ENCODE peak calls at places on chromosomes 7 and 10, in five cellular contexts. One of them, this sample, is unnamed.

GRCh38 chr10:283916-284356 is 148.7 kb downstream of the ZMYND11 start:
- DNase-seq in fibroblast of lung: no peak
- DNase-seq in endodermal cell: no peak
- DNase-seq in PC-3: no peak
- DNase-seq in tibial artery: no peak
- DNase-seq in this sample: no peak

GRCh38 chr7:79789584-79790345 is 336.3 kb upstream of the MAGI2 start:
- DNase-seq in fibroblast of lung: peak; percentile 64
- DNase-seq in endodermal cell: no peak
- DNase-seq in PC-3: no peak
- DNase-seq in tibial artery: no peak
- DNase-seq in this sample: no peak

GRCh38 chr10:11782793-11783557 is 40.2 kb upstream of the PROSER2 start:
- DNase-seq in fibroblast of lung: peak; percentile 43
- DNase-seq in endodermal cell: peak; percentile 49
- DNase-seq in PC-3: peak; percentile 82
- DNase-seq in tibial artery: no peak
- DNase-seq in this sample: no peak

GRCh38 chr7:71868797-71869196 is 543.3 kb downstream of the CALN1 start:
- DNase-seq in fibroblast of lung: peak; percentile 88
- DNase-seq in endodermal cell: no peak
- DNase-seq in PC-3: peak; percentile 34
- DNase-seq in tibial artery: no peak
- DNase-seq in this sample: no peak

GRCh38 chr10:92756233-92757065 is 66.7 kb downstream of the HHEX start:
- DNase-seq in fibroblast of lung: no peak
- DNase-seq in endodermal cell: no peak
- DNase-seq in PC-3: no peak
- DNase-seq in tibial artery: no peak
- DNase-seq in this sample: no peak

GRCh38 chr7:130667593-130668257 is 823 bp downstream of the COPG2 start:
- DNase-seq in fibroblast of lung: peak; percentile 7
- DNase-seq in endodermal cell: no peak
- DNase-seq in PC-3: no peak
- DNase-seq in tibial artery: no peak
- DNase-seq in this sample: no peak

GRCh38 chr10:76430330-76430729 is 998.9 kb downstream of the LRMDA start:
- DNase-seq in fibroblast of lung: peak; percentile 40
- DNase-seq in endodermal cell: no peak
- DNase-seq in PC-3: no peak
- DNase-seq in tibial artery: no peak
- DNase-seq in this sample: no peak

GRCh38 chr7:318476-319266 is 28.7 kb downstream of the FOXL3 start:
- DNase-seq in fibroblast of lung: no peak
- DNase-seq in endodermal cell: no peak
- DNase-seq in PC-3: no peak
- DNase-seq in tibial artery: no peak
- DNase-seq in this sample: no peak

GRCh38 chr7:136677456-136678365 is 190.7 kb upstream of the CHRM2 start:
- DNase-seq in fibroblast of lung: peak; percentile 63
- DNase-seq in endodermal cell: no peak
- DNase-seq in PC-3: peak; percentile 69
- DNase-seq in tibial artery: no peak
- DNase-seq in this sample: no peak

GRCh38 chr7:73536479-73536878 is 14.4 kb upstream of the BAZ1B start:
- DNase-seq in fibroblast of lung: no peak
- DNase-seq in endodermal cell: no peak
- DNase-seq in PC-3: no peak
- DNase-seq in tibial artery: no peak
- DNase-seq in this sample: no peak

GRCh38 chr10:43380610-43381222 is 9.3 kb downstream of the FXYD4 start:
- DNase-seq in fibroblast of lung: no peak
- DNase-seq in endodermal cell: no peak
- DNase-seq in PC-3: peak; percentile 43
- DNase-seq in tibial artery: no peak
- DNase-seq in this sample: no peak

GRCh38 chr10:16809074-16809718 is 8.0 kb downstream of the RSU1 start:
- DNase-seq in fibroblast of lung: peak; percentile 18
- DNase-seq in endodermal cell: peak; percentile 87
- DNase-seq in PC-3: peak; percentile 25
- DNase-seq in tibial artery: no peak
- DNase-seq in this sample: no peak

GRCh38 chr7:90677742-90678439 is 81.8 kb downstream of the CDK14 start:
- DNase-seq in fibroblast of lung: no peak
- DNase-seq in endodermal cell: no peak
- DNase-seq in PC-3: peak; percentile 62
- DNase-seq in tibial artery: no peak
- DNase-seq in this sample: no peak

GRCh38 chr7:24981544-24981951 is 1.6 kb upstream of the OSBPL3 start:
- DNase-seq in fibroblast of lung: peak; percentile 79
- DNase-seq in endodermal cell: peak; percentile 75
- DNase-seq in PC-3: peak; percentile 58
- DNase-seq in tibial artery: peak; percentile 57
- DNase-seq in this sample: no peak

GRCh38 chr7:262251-262572 is 27.8 kb upstream of the FOXL3 start:
- DNase-seq in fibroblast of lung: no peak
- DNase-seq in endodermal cell: no peak
- DNase-seq in PC-3: no peak
- DNase-seq in tibial artery: no peak
- DNase-seq in this sample: no peak

GRCh38 chr7:44212581-44213184 is 11.9 kb downstream of the YKT6 start:
- DNase-seq in fibroblast of lung: no peak
- DNase-seq in endodermal cell: no peak
- DNase-seq in PC-3: no peak
- DNase-seq in tibial artery: no peak
- DNase-seq in this sample: no peak

GRCh38 chr7:13032524-13032923 is 345.1 kb downstream of the ARL4A start:
- DNase-seq in fibroblast of lung: no peak
- DNase-seq in endodermal cell: peak; percentile 80
- DNase-seq in PC-3: no peak
- DNase-seq in tibial artery: no peak
- DNase-seq in this sample: no peak

GRCh38 chr7:23907012-23907411 is 197.0 kb downstream of the STK31 start:
- DNase-seq in fibroblast of lung: peak; percentile 14
- DNase-seq in endodermal cell: no peak
- DNase-seq in PC-3: peak; percentile 39
- DNase-seq in tibial artery: no peak
- DNase-seq in this sample: no peak

GRCh38 chr7:121832347-121832746 is 40.6 kb upstream of the PTPRZ1 start:
- DNase-seq in fibroblast of lung: peak; percentile 18
- DNase-seq in endodermal cell: no peak
- DNase-seq in PC-3: no peak
- DNase-seq in tibial artery: no peak
- DNase-seq in this sample: no peak

GRCh38 chr7:94286111-94286510 is 108.6 kb upstream of the COL1A2 start:
- DNase-seq in fibroblast of lung: no peak
- DNase-seq in endodermal cell: no peak
- DNase-seq in PC-3: no peak
- DNase-seq in tibial artery: no peak
- DNase-seq in this sample: no peak

DNA sequence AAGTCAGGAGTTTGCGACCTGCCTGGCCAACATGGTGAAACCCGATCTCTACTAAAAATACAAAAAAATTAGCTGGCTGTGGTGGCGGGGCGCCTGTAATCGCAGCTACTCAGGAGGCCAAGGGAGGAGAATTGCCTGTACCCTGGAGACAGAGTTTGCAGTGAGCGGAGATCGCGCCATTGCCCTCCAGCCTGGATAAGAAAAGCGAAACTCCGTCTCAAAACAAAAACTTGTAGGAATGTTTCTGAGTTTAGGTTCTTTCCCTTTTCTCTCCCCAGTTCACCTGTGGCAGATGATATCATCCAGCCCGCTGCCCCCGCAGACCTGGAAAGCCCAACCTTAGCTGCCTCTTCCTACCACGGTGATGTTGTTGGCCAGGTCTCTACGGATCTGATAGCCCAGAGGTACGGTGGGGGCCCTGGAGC is 138.8 kb upstream of the BTBD16 start:
- DNase-seq in fibroblast of lung: no peak
- DNase-seq in endodermal cell: peak; percentile 83
- DNase-seq in PC-3: no peak
- DNase-seq in tibial artery: no peak
- DNase-seq in this sample: no peak
- H3K4me3 ChIP-seq in fibroblast of lung: no peak overlapping the region
- H3K4me3 ChIP-seq in endodermal cell: no peak overlapping the region
- H3K4me3 ChIP-seq in PC-3: no peak overlapping the region
- H3K4me3 ChIP-seq in tibial artery: no peak overlapping the region
- H3K4me3 ChIP-seq in this sample: no peak overlapping the region

GRCh38 chr10:68474021-68474420 is 2.2 kb upstream of the DNA2 start:
- DNase-seq in fibroblast of lung: no peak
- DNase-seq in endodermal cell: no peak
- DNase-seq in PC-3: no peak
- DNase-seq in tibial artery: no peak
- DNase-seq in this sample: no peak

GRCh38 chr10:68469838-68470237 is 1.9 kb downstream of the DNA2 start:
- DNase-seq in fibroblast of lung: no peak
- DNase-seq in endodermal cell: no peak
- DNase-seq in PC-3: no peak
- DNase-seq in tibial artery: no peak
- DNase-seq in this sample: no peak

GRCh38 chr10:68471586-68472408 is at the start of gene DNA2:
- DNase-seq in fibroblast of lung: peak; percentile 54
- DNase-seq in endodermal cell: peak; percentile 95
- DNase-seq in PC-3: peak; percentile 93
- DNase-seq in tibial artery: peak; percentile 38
- DNase-seq in this sample: no peak

GRCh38 chr10:68471063-68471585 is 649 bp downstream of the DNA2 start:
- DNase-seq in fibroblast of lung: peak; percentile 3
- DNase-seq in endodermal cell: no peak
- DNase-seq in PC-3: peak; percentile 44
- DNase-seq in tibial artery: no peak
- DNase-seq in this sample: no peak

DNA sequence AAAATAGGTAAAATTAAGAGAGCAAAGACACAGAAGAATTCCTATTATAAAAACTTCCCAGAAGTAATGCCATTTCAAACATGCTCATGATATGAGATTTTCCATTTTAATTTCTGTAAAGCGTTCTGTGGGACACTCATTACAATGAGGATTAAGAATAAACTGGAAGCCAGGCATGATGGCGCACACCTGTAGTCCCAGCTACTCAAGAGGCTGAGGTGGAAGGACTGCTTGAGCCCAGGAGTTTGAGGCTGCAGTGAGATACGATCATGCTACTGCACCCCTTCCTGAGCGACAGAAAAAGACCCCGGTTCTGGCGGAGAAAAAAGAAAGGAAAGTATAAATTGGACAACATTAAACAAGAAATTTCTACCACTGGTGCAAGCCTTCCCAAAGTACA is 1.5 kb downstream of the DNA2 start:
- DNase-seq in fibroblast of lung: no peak
- DNase-seq in endodermal cell: no peak
- DNase-seq in PC-3: peak; percentile 30
- DNase-seq in tibial artery: no peak
- DNase-seq in this sample: no peak
- H3K27ac ChIP-seq in fibroblast of lung: no peak overlapping the region
- H3K27ac ChIP-seq in endodermal cell: no peak overlapping the region
- H3K27ac ChIP-seq in PC-3: no peak overlapping the region
- H3K27ac ChIP-seq in tibial artery: no peak overlapping the region
- H3K27ac ChIP-seq in this sample: no peak overlapping the region

DNA sequence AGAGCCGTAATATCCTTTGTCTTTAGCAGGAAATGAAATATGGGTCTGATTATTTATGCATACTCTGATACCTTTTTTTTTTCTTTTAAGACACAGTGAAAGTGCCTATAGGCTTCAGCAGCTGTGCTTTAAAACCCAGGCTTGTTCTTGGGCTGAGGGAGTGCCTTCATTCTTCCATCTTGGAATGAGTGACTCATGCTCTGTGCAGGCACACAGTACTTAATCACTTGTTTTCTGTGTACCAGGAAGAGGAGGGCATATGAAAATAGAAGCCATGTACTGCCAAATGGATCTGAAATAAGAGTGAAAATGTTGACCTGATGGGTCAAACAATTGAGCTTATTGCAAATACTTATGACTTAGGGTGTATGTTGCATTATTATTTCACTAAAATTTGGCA is 12.0 kb downstream of the INPP5F start:
- DNase-seq in fibroblast of lung: peak; percentile 91
- DNase-seq in endodermal cell: peak; percentile 57
- DNase-seq in PC-3: peak; percentile 78
- DNase-seq in tibial artery: no peak
- DNase-seq in this sample: no peak
- TF ChIP-seq CTCF in fibroblast of lung: no peak
- TF ChIP-seq CTCF in endodermal cell: no peak
- TF ChIP-seq CTCF in PC-3: no peak
- TF ChIP-seq CTCF in tibial artery: no peak
- TF ChIP-seq CTCF in this sample: no peak

GRCh38 chr7:38335123-38335489 is 61.7 kb upstream of the TARP start:
- DNase-seq in fibroblast of lung: no peak
- DNase-seq in endodermal cell: no peak
- DNase-seq in PC-3: no peak
- DNase-seq in tibial artery: peak; percentile 57
- DNase-seq in this sample: no peak

GRCh38 chr7:38330861-38331709 is 57.6 kb upstream of the TARP start:
- DNase-seq in fibroblast of lung: no peak
- DNase-seq in endodermal cell: peak; percentile 94
- DNase-seq in PC-3: no peak
- DNase-seq in tibial artery: no peak
- DNase-seq in this sample: no peak

GRCh38 chr7:38339953-38340819 is 66.8 kb upstream of the TARP start:
- DNase-seq in fibroblast of lung: no peak
- DNase-seq in endodermal cell: no peak
- DNase-seq in PC-3: no peak
- DNase-seq in tibial artery: no peak
- DNase-seq in this sample: no peak

GRCh38 chr7:38334163-38334562 is 60.7 kb upstream of the TARP start:
- DNase-seq in fibroblast of lung: no peak
- DNase-seq in endodermal cell: no peak
- DNase-seq in PC-3: no peak
- DNase-seq in tibial artery: no peak
- DNase-seq in this sample: no peak

DNA sequence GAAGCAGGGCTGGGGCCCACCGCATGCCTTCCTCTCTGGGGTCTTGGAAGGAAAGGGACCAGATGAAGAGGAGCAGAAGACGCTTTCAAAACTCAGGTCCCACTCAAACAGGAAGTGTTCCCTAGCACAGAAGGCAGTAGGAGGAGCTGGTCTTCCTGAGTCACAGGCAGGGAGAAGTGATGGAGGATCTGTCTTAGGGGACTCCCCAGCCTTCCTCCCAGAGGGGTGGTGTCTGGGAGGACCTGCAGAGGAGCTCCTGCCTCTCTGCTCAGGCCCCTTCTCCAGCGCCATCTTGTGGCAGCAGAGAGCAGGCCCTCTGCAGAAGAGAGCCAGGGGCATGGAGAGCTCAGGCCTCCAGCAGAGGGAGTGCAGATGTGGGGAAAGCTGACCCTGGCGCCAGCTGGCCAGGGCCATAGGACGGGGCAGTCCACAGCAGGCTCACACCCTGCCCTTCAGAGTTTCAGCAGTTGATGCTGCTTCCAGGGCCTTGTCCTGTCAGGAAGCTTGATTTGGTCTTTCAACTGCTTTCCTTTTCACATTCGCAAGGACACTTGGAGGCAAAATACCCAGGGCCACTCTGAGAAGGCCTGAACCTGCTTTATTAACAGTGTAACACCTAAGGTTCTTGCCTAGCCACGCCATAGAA is 62.2 kb upstream of the TARP start:
- DNase-seq in fibroblast of lung: peak; percentile 82
- DNase-seq in endodermal cell: peak; percentile 98
- DNase-seq in PC-3: peak; percentile 81
- DNase-seq in tibial artery: peak; percentile 80
- DNase-seq in this sample: peak; percentile 11
- H3K4me3 ChIP-seq in fibroblast of lung: no peak overlapping the region
- H3K4me3 ChIP-seq in endodermal cell: no peak overlapping the region
- H3K4me3 ChIP-seq in PC-3: no peak overlapping the region
- H3K4me3 ChIP-seq in tibial artery: no peak overlapping the region
- H3K4me3 ChIP-seq in this sample: peak overlapping the region; percentile 28

GRCh38 chr10:124223001-124223710 is 129.8 kb upstream of the CHST15 start:
- DNase-seq in fibroblast of lung: no peak
- DNase-seq in endodermal cell: no peak
- DNase-seq in PC-3: no peak
- DNase-seq in tibial artery: no peak
- DNase-seq in this sample: no peak
- H3K27ac ChIP-seq in fibroblast of lung: no peak overlapping the region
- H3K27ac ChIP-seq in endodermal cell: no peak overlapping the region
- H3K27ac ChIP-seq in PC-3: no peak overlapping the region
- H3K27ac ChIP-seq in tibial artery: peak overlapping the region; percentile 71
- H3K27ac ChIP-seq in this sample: peak overlapping the region; percentile 66